ENCODE peak calls at places on chromosomes 7 and 10, in six cellular contexts. One of them, this sample, is unnamed.

GRCh38 chr7:11473220-11473619 is 358.8 kb downstream of the THSD7A start:
- DNase-seq in coronary artery: no peak
- DNase-seq in mesenchymal stem cell: no peak
- DNase-seq in choroid plexus epithelial cell: no peak
- DNase-seq in neuronal stem cell: no peak
- DNase-seq in dorsolateral prefrontal cortex: no peak
- DNase-seq in this sample: no peak

GRCh38 chr10:7988985-7989384 is 65.5 kb upstream of the GATA3 start:
- DNase-seq in mesenchymal stem cell: no peak
- DNase-seq in dorsolateral prefrontal cortex: no peak
- DNase-seq in neuronal stem cell: no peak
- DNase-seq in coronary artery: no peak
- DNase-seq in choroid plexus epithelial cell: no peak
- DNase-seq in this sample: no peak

GRCh38 chr10:92180326-92180881 is 110.5 kb downstream of the CPEB3 start:
- DNase-seq in neuronal stem cell: no peak
- DNase-seq in mesenchymal stem cell: no peak
- DNase-seq in choroid plexus epithelial cell: no peak
- DNase-seq in dorsolateral prefrontal cortex: no peak
- DNase-seq in coronary artery: no peak
- DNase-seq in this sample: no peak

GRCh38 chr7:102860351-102860811 is 52.4 kb upstream of the LRRC17 start:
- DNase-seq in coronary artery: no peak
- DNase-seq in dorsolateral prefrontal cortex: no peak
- DNase-seq in mesenchymal stem cell: peak
- DNase-seq in neuronal stem cell: no peak
- DNase-seq in choroid plexus epithelial cell: peak
- DNase-seq in this sample: no peak

GRCh38 chr7:137563986-137564385 is 220.5 kb upstream of the PTN start:
- DNase-seq in mesenchymal stem cell: no peak
- DNase-seq in neuronal stem cell: no peak
- DNase-seq in choroid plexus epithelial cell: no peak
- DNase-seq in coronary artery: no peak
- DNase-seq in dorsolateral prefrontal cortex: no peak
- DNase-seq in this sample: no peak

GRCh38 chr10:102334106-102334505 is 61.4 kb upstream of the NFKB2 start:
- DNase-seq in neuronal stem cell: peak
- DNase-seq in choroid plexus epithelial cell: peak
- DNase-seq in dorsolateral prefrontal cortex: no peak
- DNase-seq in coronary artery: no peak
- DNase-seq in mesenchymal stem cell: peak
- DNase-seq in this sample: no peak

GRCh38 chr7:96297873-96298272 is 24.0 kb downstream of the SLC25A13 start:
- DNase-seq in choroid plexus epithelial cell: no peak
- DNase-seq in mesenchymal stem cell: no peak
- DNase-seq in coronary artery: no peak
- DNase-seq in neuronal stem cell: no peak
- DNase-seq in dorsolateral prefrontal cortex: peak
- DNase-seq in this sample: no peak

GRCh38 chr7:271266-272107 is 18.5 kb upstream of the FOXL3 start:
- DNase-seq in neuronal stem cell: no peak
- DNase-seq in choroid plexus epithelial cell: peak
- DNase-seq in coronary artery: no peak
- DNase-seq in mesenchymal stem cell: no peak
- DNase-seq in dorsolateral prefrontal cortex: no peak
- DNase-seq in this sample: no peak

GRCh38 chr7:102978280-102978679 is 65.5 kb downstream of the LRRC17 start:
- DNase-seq in coronary artery: peak
- DNase-seq in neuronal stem cell: no peak
- DNase-seq in dorsolateral prefrontal cortex: no peak
- DNase-seq in choroid plexus epithelial cell: peak
- DNase-seq in mesenchymal stem cell: peak
- DNase-seq in this sample: no peak

GRCh38 chr10:113550365-113550764 is 2.5 kb upstream of the HABP2 start:
- DNase-seq in dorsolateral prefrontal cortex: no peak
- DNase-seq in mesenchymal stem cell: peak
- DNase-seq in choroid plexus epithelial cell: peak
- DNase-seq in neuronal stem cell: no peak
- DNase-seq in coronary artery: no peak
- DNase-seq in this sample: no peak

GRCh38 chr10:80454526-80455460 is 683 bp downstream of the TSPAN14 start:
- DNase-seq in dorsolateral prefrontal cortex: no peak
- DNase-seq in coronary artery: no peak
- DNase-seq in choroid plexus epithelial cell: peak
- DNase-seq in neuronal stem cell: no peak
- DNase-seq in mesenchymal stem cell: peak
- DNase-seq in this sample: no peak

GRCh38 chr7:51067757-51068156 is 248.9 kb downstream of the COBL start:
- DNase-seq in coronary artery: no peak
- DNase-seq in dorsolateral prefrontal cortex: peak
- DNase-seq in neuronal stem cell: peak
- DNase-seq in mesenchymal stem cell: peak
- DNase-seq in choroid plexus epithelial cell: peak
- DNase-seq in this sample: no peak

GRCh38 chr10:47330804-47331203 is 8.6 kb downstream of the GDF2 start:
- DNase-seq in dorsolateral prefrontal cortex: no peak
- DNase-seq in coronary artery: no peak
- DNase-seq in choroid plexus epithelial cell: no peak
- DNase-seq in neuronal stem cell: no peak
- DNase-seq in mesenchymal stem cell: no peak
- DNase-seq in this sample: no peak

GRCh38 chr7:27130540-27131389 is at the start of gene HOXA4:
- DNase-seq in neuronal stem cell: no peak
- DNase-seq in dorsolateral prefrontal cortex: no peak
- DNase-seq in choroid plexus epithelial cell: no peak
- DNase-seq in mesenchymal stem cell: peak
- DNase-seq in coronary artery: peak
- DNase-seq in this sample: no peak

GRCh38 chr10:60334991-60335390 is 54.7 kb downstream of the ANK3 start:
- DNase-seq in neuronal stem cell: no peak
- DNase-seq in dorsolateral prefrontal cortex: no peak
- DNase-seq in coronary artery: no peak
- DNase-seq in choroid plexus epithelial cell: peak
- DNase-seq in mesenchymal stem cell: no peak
- DNase-seq in this sample: no peak

GRCh38 chr10:6665847-6666246 is 85.8 kb upstream of the PRKCQ start:
- DNase-seq in mesenchymal stem cell: no peak
- DNase-seq in dorsolateral prefrontal cortex: no peak
- DNase-seq in coronary artery: no peak
- DNase-seq in choroid plexus epithelial cell: no peak
- DNase-seq in neuronal stem cell: no peak
- DNase-seq in this sample: no peak

GRCh38 chr7:116180302-116180701 is 30.0 kb upstream of the TES start:
- DNase-seq in choroid plexus epithelial cell: peak
- DNase-seq in coronary artery: no peak
- DNase-seq in neuronal stem cell: peak
- DNase-seq in mesenchymal stem cell: peak
- DNase-seq in dorsolateral prefrontal cortex: no peak
- DNase-seq in this sample: peak

GRCh38 chr10:71621783-71622526 is 97.6 kb downstream of the C10orf105 start:
- DNase-seq in coronary artery: no peak
- DNase-seq in choroid plexus epithelial cell: peak
- DNase-seq in dorsolateral prefrontal cortex: peak
- DNase-seq in mesenchymal stem cell: peak
- DNase-seq in neuronal stem cell: no peak
- DNase-seq in this sample: no peak